ENCODE peak calls at places on chromosomes 11 and 22, in seven cellular contexts. F is A172, I is foreskin keratinocyte, B is GM12865, L is EL, E is K562, T is C1 segment of cervical spinal cord. X is an unnamed sample.

GRCh38 chr11:36261094-36261493 is 28.1 kb downstream of the COMMD9 start:
- DNase-seq in F (no peak), I (no peak), B (no peak), L (no peak), E (no peak), T (no peak), X (no peak)

GRCh38 chr22:45101828-45102227 is 61.9 kb upstream of the NUP50 start:
- DNase-seq in F (peak), I (peak), B (peak), L (peak), E (peak), T (peak), X (peak)

GRCh38 chr22:30094804-30095203 is 14.5 kb downstream of the HORMAD2 start:
- DNase-seq in F (no peak), I (no peak), B (no peak), L (no peak), E (no peak), T (no peak), X (no peak)

GRCh38 chr22:31838917-31839316 is 85.1 kb downstream of the DEPDC5 start:
- DNase-seq in F (peak), I (peak), B (no peak), L (no peak), E (no peak), T (no peak), X (no peak)

GRCh38 chr11:100151944-100152343 is 535.1 kb upstream of the ARHGAP42 start:
- DNase-seq in F (peak), I (peak), B (no peak), L (no peak), E (no peak), T (no peak), X (no peak)

GRCh38 chr22:32760815-32761214 is 40.7 kb upstream of the TIMP3 start:
- DNase-seq in F (no peak), I (no peak), B (no peak), L (no peak), E (no peak), T (no peak), X (no peak)

GRCh38 chr11:120710354-120711187 is 199.0 kb downstream of the GRIK4 start:
- DNase-seq in F (peak), I (peak), B (peak), L (peak), E (no peak), T (no peak), X (peak)

GRCh38 chr11:31825453-31826391 is 14.6 kb upstream of the PAX6 start:
- DNase-seq in F (no peak), I (no peak), B (no peak), L (no peak), E (no peak), T (no peak), X (no peak)

GRCh38 chr11:12680940-12681258 is 6.7 kb downstream of the TEAD1 start:
- DNase-seq in F (no peak), I (no peak), B (no peak), L (no peak), E (no peak), T (no peak), X (no peak)

GRCh38 chr22:45540122-45540521 is 37.4 kb downstream of the FBLN1 start:
- DNase-seq in F (no peak), I (no peak), B (no peak), L (no peak), E (no peak), T (no peak), X (no peak)

GRCh38 chr11:10990160-10990559 is 132.3 kb upstream of the ZBED5 start:
- DNase-seq in F (no peak), I (no peak), B (no peak), L (no peak), E (peak), T (no peak), X (no peak)

GRCh38 chr11:96155627-96156378 is 187.2 kb downstream of the MAML2 start:
- DNase-seq in F (peak), I (peak), B (peak), L (peak), E (peak), T (peak), X (peak)

GRCh38 chr11:96204721-96205459 is 138.1 kb downstream of the MAML2 start:
- DNase-seq in F (no peak), I (no peak), B (no peak), L (no peak), E (no peak), T (no peak), X (no peak)

GRCh38 chr11:120546312-120547205 is 35.0 kb downstream of the GRIK4 start:
- DNase-seq in F (peak), I (peak), B (no peak), L (peak), E (peak), T (no peak), X (peak)

GRCh38 chr22:35519306-35520000 is 21.2 kb upstream of the RASD2 start:
- DNase-seq in F (no peak), I (no peak), B (no peak), L (no peak), E (no peak), T (no peak), X (no peak)

GRCh38 chr11:67776834-67777530 is 102.6 kb upstream of the ALDH3B2 start:
- DNase-seq in F (no peak), I (no peak), B (no peak), L (no peak), E (no peak), T (no peak), X (no peak)

GRCh38 chr22:23163665-23164064 is 16.6 kb upstream of the BCR start:
- DNase-seq in F (no peak), I (no peak), B (no peak), L (no peak), E (no peak), T (peak), X (peak)

GRCh38 chr11:10459029-10459970 is 4.2 kb downstream of the AMPD3 start:
- DNase-seq in F (no peak), I (no peak), B (peak), L (no peak), E (peak), T (no peak), X (no peak)

GRCh38 chr11:64128255-64129006 is 37.5 kb downstream of the MACROD1 start:
- DNase-seq in F (no peak), I (no peak), B (no peak), L (no peak), E (no peak), T (no peak), X (no peak)

GRCh38 chr22:22821340-22821739 is 66.3 kb upstream of the IGLL5 start:
- DNase-seq in F (no peak), I (no peak), B (no peak), L (no peak), E (no peak), T (no peak), X (no peak)

GRCh38 chr11:120562806-120563425 is 51.4 kb downstream of the GRIK4 start:
- DNase-seq in F (no peak), I (no peak), B (no peak), L (no peak), E (no peak), T (no peak), X (no peak)

GRCh38 chr11:2462986-2463765 is 18.4 kb downstream of the KCNQ1 start:
- DNase-seq in F (peak), I (no peak), B (no peak), L (no peak), E (no peak), T (no peak), X (no peak)

GRCh38 chr11:73652046-73652730 is 5.8 kb downstream of the PLEKHB1 start:
- DNase-seq in F (no peak), I (no peak), B (no peak), L (no peak), E (no peak), T (peak), X (no peak)

GRCh38 chr22:19648419-19648929 is 65.8 kb upstream of the SEPTIN5 start:
- DNase-seq in F (no peak), I (peak), B (no peak), L (no peak), E (peak), T (no peak), X (no peak)

GRCh38 chr11:73312806-73313403 is 4.8 kb downstream of the ARHGEF17 start:
- DNase-seq in F (no peak), I (no peak), B (no peak), L (peak), E (no peak), T (no peak), X (peak)

GRCh38 chr11:126834149-126834548 is 166.4 kb downstream of the KIRREL3 start:
- DNase-seq in F (peak), I (no peak), B (no peak), L (peak), E (peak), T (no peak), X (no peak)

GRCh38 chr22:30859714-30860095 is 108.9 kb downstream of the MORC2 start:
- DNase-seq in F (no peak), I (no peak), B (no peak), L (no peak), E (no peak), T (no peak), X (no peak)

GRCh38 chr22:29377979-29378378 is 10.4 kb downstream of the AP1B1 start:
- DNase-seq in F (no peak), I (peak), B (no peak), L (no peak), E (no peak), T (no peak), X (no peak)

GRCh38 chr11:112113539-112114457 is 27.1 kb downstream of the SDHD start:
- DNase-seq in F (peak), I (peak), B (peak), L (peak), E (peak), T (no peak), X (no peak)

GRCh38 chr22:43106302-43106701 is 4.2 kb upstream of the BIK start:
- DNase-seq in F (no peak), I (no peak), B (no peak), L (no peak), E (no peak), T (no peak), X (no peak)

GRCh38 chr11:73154178-73154577 is 12.1 kb upstream of the FCHSD2 start:
- DNase-seq in F (no peak), I (no peak), B (peak), L (no peak), E (peak), T (peak), X (no peak)

GRCh38 chr11:39786281-39786680 is 1673.2 kb downstream of the LRRC4C start:
- DNase-seq in F (no peak), I (no peak), B (no peak), L (no peak), E (no peak), T (no peak), X (no peak)

GRCh38 chr11:6022954-6023353 is 7.6 kb downstream of the OR56A1 start:
- DNase-seq in F (peak), I (peak), B (peak), L (peak), E (peak), T (no peak), X (no peak)

GRCh38 chr11:8266246-8267241 is 2.9 kb upstream of the LMO1 start:
- DNase-seq in F (no peak), I (no peak), B (no peak), L (no peak), E (no peak), T (no peak), X (no peak)

X was measured in uterus.